ENCODE peak calls at places on chromosomes 12 and 14, in eight cellular contexts. One of them, this sample, is unnamed.

GRCh38 chr12:132354982-132355680 is 25.7 kb upstream of the GALNT9 start:
- DNase-seq in SJCRH30: no peak
- DNase-seq in lower lobe of right lung: peak; percentile 40
- DNase-seq in neural progenitor cell: no peak
- DNase-seq in suprapubic skin: no peak
- DNase-seq in CD8-positive, alpha-beta memory T cell: peak; percentile 42
- DNase-seq in choroid plexus epithelial cell: no peak
- DNase-seq in fibroblast of pulmonary artery: no peak
- DNase-seq in this sample: no peak

GRCh38 chr14:104972301-104973211 is 5.6 kb downstream of the AHNAK2 start:
- DNase-seq in SJCRH30: no peak
- DNase-seq in lower lobe of right lung: peak; percentile 83
- DNase-seq in neural progenitor cell: no peak
- DNase-seq in suprapubic skin: peak; percentile 89
- DNase-seq in CD8-positive, alpha-beta memory T cell: no peak
- DNase-seq in choroid plexus epithelial cell: no peak
- DNase-seq in fibroblast of pulmonary artery: no peak
- DNase-seq in this sample: no peak

GRCh38 chr12:59803735-59804134 is 207.9 kb downstream of the SLC16A7 start:
- DNase-seq in SJCRH30: no peak
- DNase-seq in lower lobe of right lung: no peak
- DNase-seq in neural progenitor cell: no peak
- DNase-seq in suprapubic skin: no peak
- DNase-seq in CD8-positive, alpha-beta memory T cell: no peak
- DNase-seq in choroid plexus epithelial cell: peak; percentile 13
- DNase-seq in fibroblast of pulmonary artery: peak; percentile 4
- DNase-seq in this sample: no peak

GRCh38 chr14:81433378-81433777 is 33.3 kb upstream of the STON2 start:
- DNase-seq in SJCRH30: no peak
- DNase-seq in lower lobe of right lung: no peak
- DNase-seq in neural progenitor cell: no peak
- DNase-seq in suprapubic skin: no peak
- DNase-seq in CD8-positive, alpha-beta memory T cell: no peak
- DNase-seq in choroid plexus epithelial cell: no peak
- DNase-seq in fibroblast of pulmonary artery: no peak
- DNase-seq in this sample: no peak

GRCh38 chr14:39033371-39033770 is 69.7 kb downstream of the SEC23A start:
- DNase-seq in SJCRH30: no peak
- DNase-seq in lower lobe of right lung: no peak
- DNase-seq in neural progenitor cell: peak; percentile 70
- DNase-seq in suprapubic skin: no peak
- DNase-seq in CD8-positive, alpha-beta memory T cell: no peak
- DNase-seq in choroid plexus epithelial cell: no peak
- DNase-seq in fibroblast of pulmonary artery: no peak
- DNase-seq in this sample: no peak

GRCh38 chr12:75635606-75636444 is 124.4 kb upstream of the KRR1 start:
- DNase-seq in SJCRH30: no peak
- DNase-seq in lower lobe of right lung: no peak
- DNase-seq in neural progenitor cell: no peak
- DNase-seq in suprapubic skin: no peak
- DNase-seq in CD8-positive, alpha-beta memory T cell: no peak
- DNase-seq in choroid plexus epithelial cell: peak; percentile 99
- DNase-seq in fibroblast of pulmonary artery: peak; percentile 77
- DNase-seq in this sample: peak; percentile 42

GRCh38 chr12:4037747-4038312 is 164.6 kb upstream of the PARP11 start:
- DNase-seq in SJCRH30: peak; percentile 92
- DNase-seq in lower lobe of right lung: no peak
- DNase-seq in neural progenitor cell: peak; percentile 59
- DNase-seq in suprapubic skin: no peak
- DNase-seq in CD8-positive, alpha-beta memory T cell: no peak
- DNase-seq in choroid plexus epithelial cell: peak; percentile 70
- DNase-seq in fibroblast of pulmonary artery: peak; percentile 55
- DNase-seq in this sample: no peak

GRCh38 chr12:9367828-9368227 is 159.6 kb upstream of the PZP start:
- DNase-seq in SJCRH30: no peak
- DNase-seq in lower lobe of right lung: no peak
- DNase-seq in neural progenitor cell: no peak
- DNase-seq in suprapubic skin: no peak
- DNase-seq in CD8-positive, alpha-beta memory T cell: no peak
- DNase-seq in choroid plexus epithelial cell: no peak
- DNase-seq in fibroblast of pulmonary artery: no peak
- DNase-seq in this sample: no peak

GRCh38 chr12:7989827-7990491 is 42.6 kb upstream of the FOXJ2 start:
- DNase-seq in SJCRH30: no peak
- DNase-seq in lower lobe of right lung: peak; percentile 82
- DNase-seq in neural progenitor cell: no peak
- DNase-seq in suprapubic skin: no peak
- DNase-seq in CD8-positive, alpha-beta memory T cell: peak; percentile 85
- DNase-seq in choroid plexus epithelial cell: no peak
- DNase-seq in fibroblast of pulmonary artery: peak; percentile 23
- DNase-seq in this sample: no peak

GRCh38 chr14:99393059-99393655 is 87.5 kb downstream of the SETD3 start:
- DNase-seq in SJCRH30: no peak
- DNase-seq in lower lobe of right lung: no peak
- DNase-seq in neural progenitor cell: peak; percentile 70
- DNase-seq in suprapubic skin: no peak
- DNase-seq in CD8-positive, alpha-beta memory T cell: no peak
- DNase-seq in choroid plexus epithelial cell: peak; percentile 62
- DNase-seq in fibroblast of pulmonary artery: peak; percentile 51
- DNase-seq in this sample: no peak
- H3K4me3 ChIP-seq in SJCRH30: no peak overlapping the region
- H3K4me3 ChIP-seq in lower lobe of right lung: no peak overlapping the region
- H3K4me3 ChIP-seq in neural progenitor cell: no peak overlapping the region
- H3K4me3 ChIP-seq in suprapubic skin: no peak overlapping the region
- H3K4me3 ChIP-seq in CD8-positive, alpha-beta memory T cell: no peak overlapping the region
- H3K4me3 ChIP-seq in choroid plexus epithelial cell: no peak overlapping the region
- H3K4me3 ChIP-seq in fibroblast of pulmonary artery: no peak overlapping the region
- H3K4me3 ChIP-seq in this sample: no peak overlapping the region

GRCh38 chr12:51265024-51265423 is 5.2 kb downstream of the SMAGP start:
- DNase-seq in SJCRH30: no peak
- DNase-seq in lower lobe of right lung: no peak
- DNase-seq in neural progenitor cell: no peak
- DNase-seq in suprapubic skin: no peak
- DNase-seq in CD8-positive, alpha-beta memory T cell: no peak
- DNase-seq in choroid plexus epithelial cell: no peak
- DNase-seq in fibroblast of pulmonary artery: no peak
- DNase-seq in this sample: no peak

GRCh38 chr12:51264297-51264696 is 5.9 kb downstream of the SMAGP start:
- DNase-seq in SJCRH30: no peak
- DNase-seq in lower lobe of right lung: no peak
- DNase-seq in neural progenitor cell: no peak
- DNase-seq in suprapubic skin: no peak
- DNase-seq in CD8-positive, alpha-beta memory T cell: no peak
- DNase-seq in choroid plexus epithelial cell: no peak
- DNase-seq in fibroblast of pulmonary artery: no peak
- DNase-seq in this sample: no peak

GRCh38 chr12:51263341-51263740 is 6.9 kb downstream of the SMAGP start:
- DNase-seq in SJCRH30: no peak
- DNase-seq in lower lobe of right lung: no peak
- DNase-seq in neural progenitor cell: no peak
- DNase-seq in suprapubic skin: no peak
- DNase-seq in CD8-positive, alpha-beta memory T cell: no peak
- DNase-seq in choroid plexus epithelial cell: no peak
- DNase-seq in fibroblast of pulmonary artery: no peak
- DNase-seq in this sample: no peak

DNA sequence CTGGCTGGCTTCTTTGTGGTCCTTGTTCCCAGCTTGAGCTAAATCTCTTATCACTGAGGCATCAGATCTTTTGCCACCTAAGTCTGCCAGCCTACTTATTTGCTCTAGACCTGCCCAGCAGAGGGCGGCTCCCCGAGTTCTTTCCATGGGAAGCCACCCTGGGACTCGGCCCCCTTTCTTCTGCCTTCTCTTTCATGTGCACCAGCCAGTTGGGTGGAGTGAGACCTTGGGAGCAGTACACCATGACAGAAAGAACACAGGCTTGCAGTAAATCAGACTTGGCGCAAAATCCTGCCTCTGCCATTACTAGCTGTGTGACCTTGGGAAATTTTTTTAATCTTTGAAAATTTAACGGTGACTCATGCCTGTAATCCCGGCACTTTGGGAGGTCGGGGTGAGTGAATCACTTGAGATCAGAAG is 7.4 kb downstream of the SMAGP start:
- DNase-seq in SJCRH30: peak; percentile 59
- DNase-seq in lower lobe of right lung: peak; percentile 58
- DNase-seq in neural progenitor cell: peak; percentile 51
- DNase-seq in suprapubic skin: no peak
- DNase-seq in CD8-positive, alpha-beta memory T cell: peak; percentile 54
- DNase-seq in choroid plexus epithelial cell: peak; percentile 15
- DNase-seq in fibroblast of pulmonary artery: peak; percentile 58
- DNase-seq in this sample: no peak
- H3K4me3 ChIP-seq in SJCRH30: no peak overlapping the region
- H3K4me3 ChIP-seq in lower lobe of right lung: no peak overlapping the region
- H3K4me3 ChIP-seq in neural progenitor cell: no peak overlapping the region
- H3K4me3 ChIP-seq in suprapubic skin: no peak overlapping the region
- H3K4me3 ChIP-seq in CD8-positive, alpha-beta memory T cell: no peak overlapping the region
- H3K4me3 ChIP-seq in choroid plexus epithelial cell: no peak overlapping the region
- H3K4me3 ChIP-seq in fibroblast of pulmonary artery: no peak overlapping the region
- H3K4me3 ChIP-seq in this sample: no peak overlapping the region

GRCh38 chr14:89303452-89304435 is 113.3 kb downstream of the FOXN3 start:
- DNase-seq in SJCRH30: peak; percentile 54
- DNase-seq in lower lobe of right lung: peak; percentile 65
- DNase-seq in neural progenitor cell: peak; percentile 22
- DNase-seq in suprapubic skin: no peak
- DNase-seq in CD8-positive, alpha-beta memory T cell: no peak
- DNase-seq in choroid plexus epithelial cell: peak; percentile 93
- DNase-seq in fibroblast of pulmonary artery: peak; percentile 85
- DNase-seq in this sample: peak; percentile 63
- H3K4me3 ChIP-seq in SJCRH30: peak overlapping the region; percentile 16
- H3K4me3 ChIP-seq in lower lobe of right lung: peak overlapping the region; percentile 7
- H3K4me3 ChIP-seq in neural progenitor cell: no peak overlapping the region
- H3K4me3 ChIP-seq in suprapubic skin: peak overlapping the region; percentile 7
- H3K4me3 ChIP-seq in CD8-positive, alpha-beta memory T cell: no peak overlapping the region
- H3K4me3 ChIP-seq in choroid plexus epithelial cell: peak overlapping the region; percentile 4
- H3K4me3 ChIP-seq in fibroblast of pulmonary artery: peak overlapping the region; percentile 44
- H3K4me3 ChIP-seq in this sample: peak overlapping the region; percentile 48

GRCh38 chr12:52005218-52005902 is 1.4 kb upstream of the TAMALIN start:
- DNase-seq in SJCRH30: no peak
- DNase-seq in lower lobe of right lung: no peak
- DNase-seq in neural progenitor cell: no peak
- DNase-seq in suprapubic skin: no peak
- DNase-seq in CD8-positive, alpha-beta memory T cell: no peak
- DNase-seq in choroid plexus epithelial cell: no peak
- DNase-seq in fibroblast of pulmonary artery: no peak
- DNase-seq in this sample: no peak

GRCh38 chr12:52007982-52008510 is 1.3 kb downstream of the TAMALIN start:
- DNase-seq in SJCRH30: no peak
- DNase-seq in lower lobe of right lung: no peak
- DNase-seq in neural progenitor cell: no peak
- DNase-seq in suprapubic skin: no peak
- DNase-seq in CD8-positive, alpha-beta memory T cell: no peak
- DNase-seq in choroid plexus epithelial cell: no peak
- DNase-seq in fibroblast of pulmonary artery: no peak
- DNase-seq in this sample: no peak

GRCh38 chr12:52007158-52007921 is 594 bp downstream of the TAMALIN start:
- DNase-seq in SJCRH30: peak; percentile 44
- DNase-seq in lower lobe of right lung: peak; percentile 70
- DNase-seq in neural progenitor cell: peak; percentile 47
- DNase-seq in suprapubic skin: no peak
- DNase-seq in CD8-positive, alpha-beta memory T cell: peak; percentile 75
- DNase-seq in choroid plexus epithelial cell: peak; percentile 31
- DNase-seq in fibroblast of pulmonary artery: peak; percentile 45
- DNase-seq in this sample: no peak

GRCh38 chr12:52005903-52006703 is 643 bp upstream of the TAMALIN start:
- DNase-seq in SJCRH30: no peak
- DNase-seq in lower lobe of right lung: peak; percentile 89
- DNase-seq in neural progenitor cell: peak; percentile 58
- DNase-seq in suprapubic skin: no peak
- DNase-seq in CD8-positive, alpha-beta memory T cell: no peak
- DNase-seq in choroid plexus epithelial cell: no peak
- DNase-seq in fibroblast of pulmonary artery: no peak
- DNase-seq in this sample: no peak

GRCh38 chr12:52006726-52007157 is at the start of gene TAMALIN:
- DNase-seq in SJCRH30: peak; percentile 80
- DNase-seq in lower lobe of right lung: peak; percentile 73
- DNase-seq in neural progenitor cell: peak; percentile 69
- DNase-seq in suprapubic skin: no peak
- DNase-seq in CD8-positive, alpha-beta memory T cell: peak; percentile 87
- DNase-seq in choroid plexus epithelial cell: peak; percentile 74
- DNase-seq in fibroblast of pulmonary artery: peak; percentile 77
- DNase-seq in this sample: no peak
- H3K4me3 ChIP-seq in SJCRH30: peak within 1 kb of the TSS; percentile 76
- H3K4me3 ChIP-seq in lower lobe of right lung: peak within 1 kb of the TSS; percentile 74
- H3K4me3 ChIP-seq in neural progenitor cell: peak within 1 kb of the TSS; percentile 63
- H3K4me3 ChIP-seq in suprapubic skin: peak within 1 kb of the TSS; percentile 79
- H3K4me3 ChIP-seq in CD8-positive, alpha-beta memory T cell: peak within 1 kb of the TSS; percentile 71
- H3K4me3 ChIP-seq in choroid plexus epithelial cell: peak within 1 kb of the TSS; percentile 78
- H3K4me3 ChIP-seq in fibroblast of pulmonary artery: peak within 1 kb of the TSS; percentile 86
- H3K4me3 ChIP-seq in this sample: peak within 1 kb of the TSS; percentile 62

DNA sequence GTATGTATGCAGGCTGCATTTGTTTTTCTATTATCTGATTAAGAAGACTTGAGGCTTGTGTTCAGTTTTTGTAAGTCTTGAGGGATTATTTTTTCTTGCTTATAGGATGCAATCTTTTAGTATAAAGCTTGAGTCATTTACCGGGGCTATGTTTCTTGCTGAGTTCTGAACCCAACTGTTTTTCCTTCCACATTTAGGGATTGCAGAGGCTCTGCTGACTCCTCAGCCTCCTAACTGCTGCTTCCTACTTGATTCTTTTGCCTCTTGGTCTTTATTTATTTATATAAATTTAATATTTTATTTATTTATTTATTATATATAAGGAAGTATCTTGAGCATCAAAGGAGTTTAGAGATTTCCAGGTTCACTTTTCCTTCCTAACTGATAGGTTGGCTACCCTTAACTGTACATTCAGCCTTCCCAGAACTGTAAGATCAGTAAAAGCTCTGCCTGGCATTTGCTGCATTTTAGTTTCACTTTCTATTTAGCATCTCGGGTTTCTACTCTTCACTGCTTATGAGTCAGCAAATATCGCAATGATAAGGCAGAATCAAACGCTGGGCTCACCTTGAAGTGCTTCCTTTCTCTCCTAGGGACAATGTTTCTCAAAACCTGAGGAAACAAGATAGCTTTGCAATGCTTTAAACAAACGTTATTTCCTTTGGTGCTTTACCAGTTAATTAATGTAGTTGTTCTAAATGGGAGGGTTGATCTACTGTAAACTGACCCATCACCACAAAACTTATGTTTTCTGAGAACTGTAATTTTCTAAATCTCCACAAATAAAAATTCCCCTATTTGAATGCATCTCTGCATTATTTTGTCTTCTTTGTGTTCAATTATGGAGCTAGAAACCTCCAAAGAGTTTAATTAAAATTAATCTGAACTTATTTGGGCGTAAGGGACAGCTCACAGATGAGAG is 1183.7 kb upstream of the TMEM132C start:
- DNase-seq in SJCRH30: no peak
- DNase-seq in lower lobe of right lung: no peak
- DNase-seq in neural progenitor cell: peak; percentile 9
- DNase-seq in suprapubic skin: no peak
- DNase-seq in CD8-positive, alpha-beta memory T cell: no peak
- DNase-seq in choroid plexus epithelial cell: peak; percentile 87
- DNase-seq in fibroblast of pulmonary artery: peak; percentile 79
- DNase-seq in this sample: peak; percentile 26
- H3K4me3 ChIP-seq in SJCRH30: peak overlapping the region; percentile 51
- H3K4me3 ChIP-seq in lower lobe of right lung: peak overlapping the region; percentile 41
- H3K4me3 ChIP-seq in neural progenitor cell: no peak overlapping the region
- H3K4me3 ChIP-seq in suprapubic skin: peak overlapping the region; percentile 40
- H3K4me3 ChIP-seq in CD8-positive, alpha-beta memory T cell: peak overlapping the region; percentile 73
- H3K4me3 ChIP-seq in choroid plexus epithelial cell: peak overlapping the region; percentile 44
- H3K4me3 ChIP-seq in fibroblast of pulmonary artery: peak overlapping the region; percentile 51
- H3K4me3 ChIP-seq in this sample: peak overlapping the region; percentile 50